ENCODE peak calls at places on chromosome 13, in ten cellular contexts. One of them, this sample, is unnamed.

GRCh38 chr13:91459485-91459884 is 61.1 kb downstream of the GPC5 start:
- DNase-seq in HepG2: peak; percentile 0
- DNase-seq in heart left ventricle: no peak
- DNase-seq in AG04450: no peak
- DNase-seq in thoracic aorta: no peak
- DNase-seq in fibroblast of lung: no peak
- DNase-seq in uterus: no peak
- DNase-seq in IMR-90: no peak
- DNase-seq in body of pancreas: no peak
- DNase-seq in right atrium auricular region: no peak
- DNase-seq in this sample: no peak

GRCh38 chr13:52455677-52456041 is 381 bp downstream of the CKAP2 start:
- DNase-seq in heart left ventricle: peak; percentile 87
- DNase-seq in IMR-90: peak; percentile 43
- DNase-seq in fibroblast of lung: peak; percentile 52
- DNase-seq in thoracic aorta: peak; percentile 16
- DNase-seq in body of pancreas: peak; percentile 66
- DNase-seq in AG04450: peak; percentile 7
- DNase-seq in right atrium auricular region: peak; percentile 68
- DNase-seq in HepG2: peak; percentile 73
- DNase-seq in uterus: peak; percentile 63
- DNase-seq in this sample: no peak

GRCh38 chr13:64753606-64754005 is 2476.5 kb downstream of the PCDH9 start:
- DNase-seq in body of pancreas: no peak
- DNase-seq in heart left ventricle: no peak
- DNase-seq in uterus: no peak
- DNase-seq in right atrium auricular region: no peak
- DNase-seq in IMR-90: peak; percentile 51
- DNase-seq in fibroblast of lung: peak; percentile 12
- DNase-seq in HepG2: no peak
- DNase-seq in thoracic aorta: no peak
- DNase-seq in AG04450: no peak
- DNase-seq in this sample: no peak

GRCh38 chr13:37682496-37682895 is 83.9 kb upstream of the POSTN start:
- DNase-seq in heart left ventricle: no peak
- DNase-seq in right atrium auricular region: no peak
- DNase-seq in AG04450: no peak
- DNase-seq in HepG2: no peak
- DNase-seq in thoracic aorta: no peak
- DNase-seq in IMR-90: no peak
- DNase-seq in uterus: no peak
- DNase-seq in fibroblast of lung: no peak
- DNase-seq in body of pancreas: no peak
- DNase-seq in this sample: no peak

GRCh38 chr13:44193731-44194130 is 179.9 kb upstream of the SERP2 start:
- DNase-seq in heart left ventricle: no peak
- DNase-seq in fibroblast of lung: no peak
- DNase-seq in right atrium auricular region: no peak
- DNase-seq in uterus: no peak
- DNase-seq in AG04450: no peak
- DNase-seq in body of pancreas: no peak
- DNase-seq in HepG2: no peak
- DNase-seq in thoracic aorta: no peak
- DNase-seq in IMR-90: no peak
- DNase-seq in this sample: no peak

GRCh38 chr13:110274687-110275086 is 32.3 kb downstream of the COL4A1 start:
- DNase-seq in AG04450: no peak
- DNase-seq in fibroblast of lung: no peak
- DNase-seq in thoracic aorta: no peak
- DNase-seq in heart left ventricle: no peak
- DNase-seq in IMR-90: no peak
- DNase-seq in body of pancreas: peak; percentile 8
- DNase-seq in HepG2: no peak
- DNase-seq in right atrium auricular region: peak; percentile 67
- DNase-seq in uterus: no peak
- DNase-seq in this sample: no peak

GRCh38 chr13:85806553-85807175 is 7.4 kb upstream of the SLITRK6 start:
- DNase-seq in AG04450: peak; percentile 47
- DNase-seq in HepG2: peak; percentile 41
- DNase-seq in body of pancreas: no peak
- DNase-seq in heart left ventricle: no peak
- DNase-seq in IMR-90: peak; percentile 61
- DNase-seq in right atrium auricular region: no peak
- DNase-seq in thoracic aorta: no peak
- DNase-seq in fibroblast of lung: peak; percentile 30
- DNase-seq in uterus: no peak
- DNase-seq in this sample: no peak

GRCh38 chr13:51793570-51794273 is 10.2 kb downstream of the DHRS12 start:
- DNase-seq in fibroblast of lung: peak; percentile 91
- DNase-seq in right atrium auricular region: no peak
- DNase-seq in AG04450: peak; percentile 39
- DNase-seq in thoracic aorta: no peak
- DNase-seq in uterus: no peak
- DNase-seq in IMR-90: peak; percentile 91
- DNase-seq in heart left ventricle: no peak
- DNase-seq in HepG2: no peak
- DNase-seq in body of pancreas: peak; percentile 52
- DNase-seq in this sample: no peak

GRCh38 chr13:51347099-51347498 is 7.6 kb downstream of the SERPINE3 start:
- DNase-seq in right atrium auricular region: no peak
- DNase-seq in IMR-90: no peak
- DNase-seq in thoracic aorta: no peak
- DNase-seq in heart left ventricle: no peak
- DNase-seq in body of pancreas: no peak
- DNase-seq in AG04450: no peak
- DNase-seq in uterus: no peak
- DNase-seq in HepG2: no peak
- DNase-seq in fibroblast of lung: no peak
- DNase-seq in this sample: no peak

DNA sequence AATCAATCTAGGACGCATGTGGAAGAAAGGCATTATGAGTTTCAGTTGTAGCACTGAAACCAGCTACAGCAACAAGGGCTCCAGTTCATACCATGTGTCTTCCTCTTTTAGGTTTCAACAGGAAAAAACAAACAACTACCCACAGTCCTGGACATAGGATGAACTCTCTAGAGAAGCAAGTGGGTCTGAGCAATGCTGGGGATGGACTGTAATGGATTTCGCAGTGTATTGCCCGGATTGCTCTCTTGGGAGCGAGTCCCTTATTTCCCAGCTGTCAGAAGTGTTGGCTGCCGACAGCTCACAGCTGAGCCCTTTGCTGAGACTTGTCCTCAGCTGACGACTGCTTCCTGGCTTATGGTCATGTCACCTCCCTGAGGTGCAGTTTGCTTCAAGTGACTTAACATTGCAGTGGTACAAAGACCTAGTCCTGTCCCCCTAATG is 12.1 kb upstream of the MYCBP2 start:
- DNase-seq in IMR-90: no peak
- DNase-seq in fibroblast of lung: no peak
- DNase-seq in thoracic aorta: no peak
- DNase-seq in HepG2: no peak
- DNase-seq in AG04450: no peak
- DNase-seq in body of pancreas: no peak
- DNase-seq in uterus: no peak
- DNase-seq in heart left ventricle: no peak
- DNase-seq in right atrium auricular region: no peak
- DNase-seq in this sample: no peak
- H3K27ac ChIP-seq in IMR-90: no peak overlapping the region
- H3K27ac ChIP-seq in fibroblast of lung: no peak overlapping the region
- H3K27ac ChIP-seq in thoracic aorta: no peak overlapping the region
- H3K27ac ChIP-seq in HepG2: no peak overlapping the region
- H3K27ac ChIP-seq in AG04450: no peak overlapping the region
- H3K27ac ChIP-seq in body of pancreas: no peak overlapping the region
- H3K27ac ChIP-seq in uterus: no peak overlapping the region
- H3K27ac ChIP-seq in heart left ventricle: no peak overlapping the region
- H3K27ac ChIP-seq in right atrium auricular region: no peak overlapping the region
- H3K27ac ChIP-seq in this sample: no peak overlapping the region

GRCh38 chr13:97237388-97237787 is 15.3 kb downstream of the MBNL2 start:
- DNase-seq in fibroblast of lung: no peak
- DNase-seq in HepG2: no peak
- DNase-seq in right atrium auricular region: no peak
- DNase-seq in heart left ventricle: no peak
- DNase-seq in IMR-90: no peak
- DNase-seq in uterus: no peak
- DNase-seq in thoracic aorta: no peak
- DNase-seq in AG04450: no peak
- DNase-seq in body of pancreas: no peak
- DNase-seq in this sample: no peak

GRCh38 chr13:97239306-97239705 is 17.2 kb downstream of the MBNL2 start:
- DNase-seq in AG04450: no peak
- DNase-seq in right atrium auricular region: no peak
- DNase-seq in fibroblast of lung: no peak
- DNase-seq in heart left ventricle: no peak
- DNase-seq in body of pancreas: no peak
- DNase-seq in uterus: no peak
- DNase-seq in IMR-90: no peak
- DNase-seq in thoracic aorta: no peak
- DNase-seq in HepG2: no peak
- DNase-seq in this sample: no peak

GRCh38 chr13:97238432-97238831 is 16.3 kb downstream of the MBNL2 start:
- DNase-seq in thoracic aorta: no peak
- DNase-seq in HepG2: no peak
- DNase-seq in right atrium auricular region: no peak
- DNase-seq in uterus: no peak
- DNase-seq in IMR-90: no peak
- DNase-seq in heart left ventricle: no peak
- DNase-seq in AG04450: no peak
- DNase-seq in fibroblast of lung: no peak
- DNase-seq in body of pancreas: no peak
- DNase-seq in this sample: no peak

GRCh38 chr13:97239943-97240788 is 18.0 kb downstream of the MBNL2 start:
- DNase-seq in thoracic aorta: no peak
- DNase-seq in fibroblast of lung: no peak
- DNase-seq in uterus: no peak
- DNase-seq in IMR-90: no peak
- DNase-seq in right atrium auricular region: no peak
- DNase-seq in body of pancreas: no peak
- DNase-seq in HepG2: no peak
- DNase-seq in heart left ventricle: no peak
- DNase-seq in AG04450: no peak
- DNase-seq in this sample: no peak

GRCh38 chr13:97238883-97239282 is 16.8 kb downstream of the MBNL2 start:
- DNase-seq in thoracic aorta: no peak
- DNase-seq in IMR-90: no peak
- DNase-seq in fibroblast of lung: no peak
- DNase-seq in uterus: no peak
- DNase-seq in HepG2: no peak
- DNase-seq in right atrium auricular region: no peak
- DNase-seq in AG04450: no peak
- DNase-seq in heart left ventricle: no peak
- DNase-seq in body of pancreas: no peak
- DNase-seq in this sample: no peak
- H3K27ac ChIP-seq in thoracic aorta: no peak overlapping the region
- H3K27ac ChIP-seq in IMR-90: no peak overlapping the region
- H3K27ac ChIP-seq in fibroblast of lung: no peak overlapping the region
- H3K27ac ChIP-seq in uterus: peak overlapping the region; percentile 11
- H3K27ac ChIP-seq in HepG2: no peak overlapping the region
- H3K27ac ChIP-seq in right atrium auricular region: peak overlapping the region; percentile 50
- H3K27ac ChIP-seq in AG04450: no peak overlapping the region
- H3K27ac ChIP-seq in heart left ventricle: peak overlapping the region; percentile 73
- H3K27ac ChIP-seq in body of pancreas: no peak overlapping the region
- H3K27ac ChIP-seq in this sample: peak overlapping the region; percentile 11

DNA sequence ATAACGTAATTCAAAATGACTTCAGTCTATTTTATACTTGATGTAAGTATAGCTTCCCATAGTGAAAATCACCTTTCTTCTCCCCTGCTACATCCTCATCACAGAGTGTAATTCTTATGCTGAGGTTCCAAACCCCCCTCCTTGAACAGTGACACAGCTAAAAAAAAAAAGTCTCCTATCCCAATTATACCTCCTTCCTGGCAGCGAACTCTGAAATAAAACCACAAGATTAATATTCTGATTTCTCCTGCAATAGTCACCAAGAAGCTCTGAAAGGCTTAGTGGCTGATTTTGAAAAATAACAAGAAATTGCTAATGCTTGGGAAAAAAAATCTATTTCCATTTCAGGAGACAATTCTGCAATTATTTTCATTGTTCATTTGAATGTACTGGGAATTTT is 36.3 kb downstream of the EFNB2 start:
- DNase-seq in IMR-90: no peak
- DNase-seq in AG04450: no peak
- DNase-seq in body of pancreas: no peak
- DNase-seq in HepG2: no peak
- DNase-seq in uterus: no peak
- DNase-seq in right atrium auricular region: no peak
- DNase-seq in heart left ventricle: no peak
- DNase-seq in fibroblast of lung: peak; percentile 63
- DNase-seq in thoracic aorta: no peak
- DNase-seq in this sample: no peak
- H3K27ac ChIP-seq in IMR-90: no peak overlapping the region
- H3K27ac ChIP-seq in AG04450: no peak overlapping the region
- H3K27ac ChIP-seq in body of pancreas: no peak overlapping the region
- H3K27ac ChIP-seq in HepG2: no peak overlapping the region
- H3K27ac ChIP-seq in uterus: no peak overlapping the region
- H3K27ac ChIP-seq in right atrium auricular region: no peak overlapping the region
- H3K27ac ChIP-seq in heart left ventricle: peak overlapping the region; percentile 80
- H3K27ac ChIP-seq in fibroblast of lung: no peak overlapping the region
- H3K27ac ChIP-seq in thoracic aorta: peak overlapping the region; percentile 71
- H3K27ac ChIP-seq in this sample: peak overlapping the region; percentile 5

DNA sequence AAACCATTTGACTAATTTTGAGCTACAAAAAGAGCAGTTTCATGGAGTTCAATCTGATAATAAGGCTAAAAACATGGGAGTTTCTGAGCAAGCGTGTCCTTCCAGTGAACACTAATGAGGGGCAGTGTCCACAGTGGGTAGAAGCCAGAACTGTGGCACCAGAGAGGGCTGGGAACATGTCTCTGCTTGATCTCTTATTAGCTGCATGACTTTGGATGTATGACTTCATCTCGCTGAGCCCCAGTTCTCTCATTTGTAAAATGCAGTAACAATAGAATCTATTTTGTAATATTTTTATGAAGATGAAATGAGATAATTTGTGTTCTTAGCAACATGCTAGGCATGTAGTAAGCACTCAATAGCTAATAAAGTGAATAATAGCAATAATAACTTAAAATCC is 69.8 kb downstream of the HS6ST3 start:
- DNase-seq in IMR-90: no peak
- DNase-seq in AG04450: no peak
- DNase-seq in fibroblast of lung: no peak
- DNase-seq in heart left ventricle: no peak
- DNase-seq in right atrium auricular region: no peak
- DNase-seq in HepG2: no peak
- DNase-seq in thoracic aorta: no peak
- DNase-seq in uterus: no peak
- DNase-seq in body of pancreas: no peak
- DNase-seq in this sample: no peak
- H3K27ac ChIP-seq in IMR-90: no peak overlapping the region
- H3K27ac ChIP-seq in AG04450: no peak overlapping the region
- H3K27ac ChIP-seq in fibroblast of lung: no peak overlapping the region
- H3K27ac ChIP-seq in heart left ventricle: no peak overlapping the region
- H3K27ac ChIP-seq in right atrium auricular region: no peak overlapping the region
- H3K27ac ChIP-seq in HepG2: no peak overlapping the region
- H3K27ac ChIP-seq in thoracic aorta: no peak overlapping the region
- H3K27ac ChIP-seq in uterus: no peak overlapping the region
- H3K27ac ChIP-seq in body of pancreas: no peak overlapping the region
- H3K27ac ChIP-seq in this sample: no peak overlapping the region

DNA sequence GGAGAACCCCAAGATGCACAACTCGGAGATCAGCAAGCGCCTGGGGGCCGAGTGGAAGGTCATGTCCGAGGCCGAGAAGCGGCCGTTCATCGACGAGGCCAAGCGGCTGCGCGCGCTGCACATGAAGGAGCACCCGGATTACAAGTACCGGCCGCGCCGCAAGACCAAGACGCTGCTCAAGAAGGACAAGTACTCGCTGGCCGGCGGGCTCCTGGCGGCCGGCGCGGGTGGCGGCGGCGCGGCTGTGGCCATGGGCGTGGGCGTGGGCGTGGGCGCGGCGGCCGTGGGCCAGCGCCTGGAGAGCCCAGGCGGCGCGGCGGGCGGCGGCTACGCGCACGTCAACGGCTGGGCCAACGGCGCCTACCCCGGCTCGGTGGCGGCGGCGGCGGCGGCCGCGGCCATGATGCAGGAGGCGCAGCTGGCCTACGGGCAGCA is 939 bp downstream of the SOX1 start:
- DNase-seq in thoracic aorta: no peak
- DNase-seq in IMR-90: no peak
- DNase-seq in HepG2: no peak
- DNase-seq in fibroblast of lung: peak; percentile 14
- DNase-seq in body of pancreas: no peak
- DNase-seq in right atrium auricular region: no peak
- DNase-seq in uterus: no peak
- DNase-seq in AG04450: no peak
- DNase-seq in heart left ventricle: no peak
- DNase-seq in this sample: no peak
- H3K27ac ChIP-seq in thoracic aorta: no peak overlapping the region
- H3K27ac ChIP-seq in IMR-90: no peak overlapping the region
- H3K27ac ChIP-seq in HepG2: no peak overlapping the region
- H3K27ac ChIP-seq in fibroblast of lung: no peak overlapping the region
- H3K27ac ChIP-seq in body of pancreas: no peak overlapping the region
- H3K27ac ChIP-seq in right atrium auricular region: no peak overlapping the region
- H3K27ac ChIP-seq in uterus: no peak overlapping the region
- H3K27ac ChIP-seq in AG04450: no peak overlapping the region
- H3K27ac ChIP-seq in heart left ventricle: no peak overlapping the region
- H3K27ac ChIP-seq in this sample: no peak overlapping the region

This sample was measured in caudate nucleus.